ENCODE peak calls at places on chromosomes 13 and 19, in four cellular contexts. One of them, this sample, is unnamed.

GRCh38 chr19:3443840-3444694 is 36.3 kb downstream of the SMIM24 start:
- DNase-seq in Panc1: no peak
- DNase-seq in HepG2: peak; percentile 39
- DNase-seq in Peyer's patch: no peak
- DNase-seq in this sample: no peak

GRCh38 chr13:93233997-93234416 is 7.4 kb downstream of the GPC6 start:
- DNase-seq in Peyer's patch: no peak
- DNase-seq in Panc1: no peak
- DNase-seq in HepG2: peak; percentile 41
- DNase-seq in this sample: no peak

GRCh38 chr19:44051654-44052402 is at the start of gene ZNF223:
- DNase-seq in Peyer's patch: peak; percentile 97
- DNase-seq in HepG2: peak; percentile 94
- DNase-seq in Panc1: peak; percentile 69
- DNase-seq in this sample: peak; percentile 67

GRCh38 chr13:98541701-98542203 is 35.2 kb downstream of the STK24 start:
- DNase-seq in Panc1: no peak
- DNase-seq in Peyer's patch: peak; percentile 64
- DNase-seq in HepG2: no peak
- DNase-seq in this sample: no peak

GRCh38 chr13:99658266-99658991 is 157.2 kb downstream of the TM9SF2 start:
- DNase-seq in Peyer's patch: peak; percentile 74
- DNase-seq in Panc1: no peak
- DNase-seq in HepG2: no peak
- DNase-seq in this sample: peak; percentile 41

GRCh38 chr19:18397242-18398202 is at the start of gene LRRC25:
- DNase-seq in Peyer's patch: peak; percentile 72
- DNase-seq in HepG2: no peak
- DNase-seq in Panc1: no peak
- DNase-seq in this sample: no peak

GRCh38 chr13:45136741-45137500 is 16.6 kb downstream of the GTF2F2 start:
- DNase-seq in HepG2: no peak
- DNase-seq in Peyer's patch: no peak
- DNase-seq in Panc1: no peak
- DNase-seq in this sample: no peak

GRCh38 chr19:4844348-4845179 is 13.1 kb upstream of the TICAM1 start:
- DNase-seq in HepG2: peak; percentile 75
- DNase-seq in Panc1: no peak
- DNase-seq in Peyer's patch: no peak
- DNase-seq in this sample: no peak

GRCh38 chr13:106212436-106213010 is 322.9 kb downstream of the EFNB2 start:
- DNase-seq in Peyer's patch: no peak
- DNase-seq in Panc1: no peak
- DNase-seq in HepG2: no peak
- DNase-seq in this sample: no peak

GRCh38 chr19:58554494-58555368 is at the start of gene CHMP2A:
- DNase-seq in Panc1: peak; percentile 81
- DNase-seq in HepG2: peak; percentile 84
- DNase-seq in Peyer's patch: peak; percentile 99
- DNase-seq in this sample: peak; percentile 98

GRCh38 chr19:49403404-49404187 is 15.5 kb downstream of the KASH5 start:
- DNase-seq in Panc1: no peak
- DNase-seq in HepG2: no peak
- DNase-seq in Peyer's patch: no peak
- DNase-seq in this sample: peak; percentile 45

GRCh38 chr19:42114412-42114811 is 17.8 kb downstream of the POU2F2 start:
- DNase-seq in HepG2: no peak
- DNase-seq in Panc1: no peak
- DNase-seq in Peyer's patch: peak; percentile 90
- DNase-seq in this sample: no peak

GRCh38 chr19:42111811-42112210 is 20.4 kb downstream of the POU2F2 start:
- DNase-seq in Panc1: no peak
- DNase-seq in Peyer's patch: no peak
- DNase-seq in HepG2: no peak
- DNase-seq in this sample: no peak

GRCh38 chr19:42115219-42115618 is 17.0 kb downstream of the POU2F2 start:
- DNase-seq in HepG2: no peak
- DNase-seq in Panc1: no peak
- DNase-seq in Peyer's patch: no peak
- DNase-seq in this sample: no peak

GRCh38 chr19:42115705-42116104 is 16.5 kb downstream of the POU2F2 start:
- DNase-seq in HepG2: no peak
- DNase-seq in Peyer's patch: no peak
- DNase-seq in Panc1: no peak
- DNase-seq in this sample: no peak

GRCh38 chr19:42113641-42114348 is 18.5 kb downstream of the POU2F2 start:
- DNase-seq in Peyer's patch: peak; percentile 77
- DNase-seq in Panc1: peak; percentile 43
- DNase-seq in HepG2: peak; percentile 33
- DNase-seq in this sample: no peak
- TF ChIP-seq CTCF in Peyer's patch: no peak
- TF ChIP-seq CTCF in Panc1: no peak
- TF ChIP-seq CTCF in HepG2: no peak
- TF ChIP-seq CTCF in this sample: no peak

GRCh38 chr13:30808600-30808999 is 73.3 kb downstream of the ALOX5AP start:
- DNase-seq in Peyer's patch: no peak
- DNase-seq in HepG2: no peak
- DNase-seq in Panc1: no peak
- DNase-seq in this sample: no peak
- TF ChIP-seq CTCF in Peyer's patch: no peak
- TF ChIP-seq CTCF in HepG2: peak; percentile 39
- TF ChIP-seq CTCF in Panc1: peak; percentile 26
- TF ChIP-seq CTCF in this sample: no peak

DNA sequence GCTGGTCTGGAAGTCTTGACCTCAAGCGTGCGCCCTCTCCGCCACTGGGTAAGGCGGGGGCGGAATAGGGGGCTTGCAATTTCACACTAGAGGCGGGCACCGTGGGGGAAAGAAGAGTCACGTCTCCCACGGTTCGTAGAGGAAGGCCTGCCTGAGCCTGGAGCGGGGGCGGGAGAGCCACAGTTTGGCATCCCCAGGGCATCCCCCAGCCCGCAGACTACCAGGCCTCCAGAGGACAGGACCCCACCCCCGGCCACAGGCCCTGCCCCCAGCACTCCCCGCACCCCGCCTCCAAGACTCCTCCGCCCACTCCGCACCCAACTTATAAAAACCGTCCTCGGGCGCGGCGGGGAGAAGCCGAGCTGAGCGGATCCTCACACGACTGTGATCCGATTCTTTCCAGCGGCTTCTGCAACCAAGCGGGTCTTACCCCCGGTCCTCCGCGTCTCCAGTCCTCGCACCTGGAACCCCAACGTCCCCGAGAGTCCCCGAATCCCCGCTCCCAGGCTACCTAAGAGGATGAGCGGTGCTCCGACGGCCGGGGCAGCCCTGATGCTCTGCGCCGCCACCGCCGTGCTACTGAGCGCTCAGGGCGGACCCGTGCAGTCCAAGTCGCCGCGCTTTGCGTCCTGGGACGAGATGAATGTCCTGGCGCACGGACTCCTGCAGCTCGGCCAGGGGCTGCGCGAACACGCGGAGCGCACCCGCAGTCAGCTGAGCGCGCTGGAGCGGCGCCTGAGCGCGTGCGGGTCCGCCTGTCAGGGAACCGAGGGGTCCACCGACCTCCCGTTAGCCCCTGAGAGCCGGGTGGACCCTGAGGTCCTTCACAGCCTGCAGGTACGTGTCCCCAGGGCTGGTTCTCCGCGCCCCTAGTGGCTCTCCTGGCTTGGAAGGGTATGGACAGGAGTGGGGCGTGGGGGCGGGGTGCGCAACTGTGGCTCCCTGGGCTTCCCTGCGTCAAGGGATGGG is at the start of gene ANGPTL4:
- DNase-seq in Panc1: no peak
- DNase-seq in HepG2: no peak
- DNase-seq in Peyer's patch: peak; percentile 83
- DNase-seq in this sample: peak; percentile 60
- TF ChIP-seq CTCF in Panc1: no peak
- TF ChIP-seq CTCF in HepG2: peak; percentile 4
- TF ChIP-seq CTCF in Peyer's patch: no peak
- TF ChIP-seq CTCF in this sample: no peak

GRCh38 chr19:12610540-12611360 is at the start of the genes ZNF490 and ZNF791:
- DNase-seq in Peyer's patch: peak; percentile 99
- DNase-seq in HepG2: peak; percentile 97
- DNase-seq in Panc1: peak; percentile 79
- DNase-seq in this sample: peak; percentile 95
- TF ChIP-seq CTCF in Peyer's patch: no peak
- TF ChIP-seq CTCF in HepG2: peak; percentile 40
- TF ChIP-seq CTCF in Panc1: no peak
- TF ChIP-seq CTCF in this sample: no peak

GRCh38 chr19:56087647-56088346 is 33.3 kb downstream of the ZNF787 start:
- DNase-seq in Peyer's patch: no peak
- DNase-seq in Panc1: no peak
- DNase-seq in HepG2: no peak
- DNase-seq in this sample: no peak
- TF ChIP-seq CTCF in Peyer's patch: no peak
- TF ChIP-seq CTCF in Panc1: no peak
- TF ChIP-seq CTCF in HepG2: no peak
- TF ChIP-seq CTCF in this sample: no peak

DNA sequence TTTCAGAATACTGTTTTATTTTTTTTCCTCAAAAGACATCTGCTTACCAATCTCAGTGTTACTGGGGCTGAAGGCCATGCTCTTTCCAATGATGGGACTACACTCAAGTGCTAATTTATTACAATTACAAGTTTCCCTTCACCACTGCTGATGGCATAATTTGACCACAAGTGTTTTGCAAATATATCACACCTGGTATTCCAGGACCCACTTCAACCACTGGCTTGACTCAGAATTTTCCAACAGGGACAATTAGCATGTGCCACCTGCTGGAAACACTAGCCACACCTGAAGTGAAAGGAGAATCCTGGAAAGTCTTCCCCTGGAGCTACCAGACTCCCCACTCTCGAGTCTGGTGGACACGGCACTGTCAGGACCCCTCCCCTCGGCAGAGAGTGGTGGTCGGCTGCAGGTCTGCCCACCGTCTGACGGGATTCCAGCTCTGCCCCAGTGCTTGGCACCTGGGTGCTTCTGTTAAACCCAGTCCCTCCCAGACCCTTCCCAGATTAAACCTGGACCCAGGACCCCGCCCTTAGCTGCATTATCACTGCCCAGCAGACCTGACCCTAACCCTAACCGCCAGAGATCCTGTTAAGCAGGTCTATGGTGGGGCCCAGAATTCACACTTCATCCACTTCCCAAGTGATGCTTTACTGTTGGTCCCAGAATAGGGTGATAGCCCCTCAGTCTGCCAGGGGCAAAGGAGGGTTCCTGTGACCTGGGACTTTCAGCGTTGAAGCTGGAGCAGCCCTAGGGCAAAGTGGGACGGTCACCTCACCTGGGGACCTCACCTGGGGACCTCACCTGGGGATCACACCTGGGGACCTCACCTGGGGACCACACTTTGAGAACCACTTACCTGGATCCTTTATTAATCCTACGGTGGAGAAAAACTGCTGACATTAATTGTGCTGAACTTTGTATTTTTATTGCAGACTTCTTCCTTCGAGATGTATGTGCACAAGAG is 17.6 kb upstream of the RASA3 start:
- DNase-seq in Panc1: no peak
- DNase-seq in HepG2: no peak
- DNase-seq in Peyer's patch: no peak
- DNase-seq in this sample: no peak
- TF ChIP-seq CTCF in Panc1: no peak
- TF ChIP-seq CTCF in HepG2: no peak
- TF ChIP-seq CTCF in Peyer's patch: no peak
- TF ChIP-seq CTCF in this sample: no peak